ENCODE peak calls at places on chromosomes 2 and 18, in six cellular contexts. W, Y, H, B, Z and Q are unnamed samples.

GRCh38 chr2:182554950-182555349 is 128.1 kb upstream of the PDE1A start:
- DNase-seq in Y (no peak), B (no peak), W (no peak), Z (no peak), H (no peak), Q (no peak)

GRCh38 chr2:240643811-240644150 is 18.5 kb downstream of the GPR35 start:
- DNase-seq in W (no peak), Y (no peak), H (no peak), B (no peak), Z (no peak), Q (no peak)

GRCh38 chr2:122148128-122148792 is 392.8 kb downstream of the TSN start:
- DNase-seq in W (no peak), Z (no peak), H (no peak), B (no peak), Y (no peak), Q (no peak)

GRCh38 chr18:26579941-26580618 is 31.7 kb upstream of the KCTD1 start:
- DNase-seq in W (no peak), B (no peak), Y (no peak), H (no peak), Z (no peak), Q (no peak)

GRCh38 chr2:56009758-56010534 is 86.4 kb upstream of the EFEMP1 start:
- DNase-seq in Y (no peak), H (no peak), B (peak; percentile 70), W (no peak), Z (peak; percentile 65), Q (no peak)

GRCh38 chr2:112939425-112939824 is 28.5 kb downstream of the IL37 start:
- DNase-seq in B (no peak), Z (no peak), W (no peak), H (no peak), Y (no peak), Q (no peak)

GRCh38 chr18:42255908-42256765 is 301.1 kb downstream of the PIK3C3 start:
- DNase-seq in Y (no peak), Z (no peak), B (no peak), W (no peak), H (no peak), Q (no peak)

GRCh38 chr2:237495521-237496117 is 8.6 kb downstream of the MLPH start:
- DNase-seq in B (no peak), W (no peak), Z (no peak), Y (no peak), H (no peak), Q (no peak)

GRCh38 chr2:26621469-26622199 is 19.5 kb downstream of the CIB4 start:
- DNase-seq in W (no peak), B (peak; percentile 22), H (peak; percentile 6), Y (no peak), Z (peak; percentile 68), Q (no peak)

GRCh38 chr18:60090170-60090569 is 190.4 kb downstream of the PMAIP1 start:
- DNase-seq in B (no peak), Y (no peak), Z (no peak), H (no peak), W (no peak), Q (no peak)

GRCh38 chr2:26560892-26561291 is 80.3 kb downstream of the CIB4 start:
- DNase-seq in Z (no peak), B (no peak), Y (no peak), H (no peak), W (no peak), Q (no peak)

DNA sequence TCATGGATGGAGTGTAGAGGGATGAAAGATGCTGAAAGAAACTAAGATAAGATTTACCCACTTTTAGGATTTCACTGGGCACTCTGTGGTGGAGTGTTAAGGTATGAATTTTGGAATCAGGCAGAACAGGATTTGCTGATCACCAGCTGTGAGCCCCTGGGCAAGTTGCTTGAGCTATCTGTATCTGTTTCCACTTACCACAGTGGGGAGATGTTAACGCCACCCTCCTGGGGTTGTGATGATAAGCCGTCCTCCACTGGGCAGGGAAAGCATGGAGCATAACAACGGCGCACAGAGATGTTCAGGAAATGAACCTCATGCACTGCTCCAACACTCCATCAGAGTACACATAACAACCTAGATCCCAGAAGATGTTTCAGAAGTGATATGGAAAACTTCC is 160.6 kb downstream of the MTCL1 start:
- DNase-seq in H (no peak), Z (no peak), Y (no peak), B (no peak), W (no peak), Q (peak; percentile 18)
- H2AK5ac ChIP-seq in H (no peak overlapping the region), Z (no peak overlapping the region), Y (no peak overlapping the region), B (no peak overlapping the region), W (no peak overlapping the region), Q (no peak overlapping the region)

GRCh38 chr2:210478661-210479060 is 2.1 kb upstream of the LANCL1 start:
- DNase-seq in Y (no peak), H (no peak), B (no peak), W (no peak), Z (no peak), Q (no peak)

GRCh38 chr2:210475726-210476125 is 833 bp downstream of the LANCL1 start:
- DNase-seq in Z (no peak), H (no peak), Y (no peak), B (no peak), W (no peak), Q (no peak)

GRCh38 chr2:210480079-210480478 is 3.5 kb upstream of the LANCL1 start:
- DNase-seq in B (no peak), H (no peak), Z (no peak), W (no peak), Y (no peak), Q (no peak)

GRCh38 chr2:210476194-210477128 is at the start of gene LANCL1:
- DNase-seq in Z (peak; percentile 92), B (peak; percentile 81), Y (peak; percentile 76), W (peak; percentile 90), H (peak; percentile 86), Q (peak; percentile 90)

GRCh38 chr2:210477496-210477895 is 937 bp upstream of the LANCL1 start:
- DNase-seq in W (peak; percentile 56), Y (no peak), B (peak; percentile 64), H (peak; percentile 52), Z (peak; percentile 79), Q (no peak)
- H3K14ac ChIP-seq in W (no peak overlapping the region), Y (no peak overlapping the region), B (peak overlapping the region; percentile 48), H (no peak overlapping the region), Z (no peak overlapping the region), Q (no peak overlapping the region)

GRCh38 chr2:31337197-31337596 is 77.3 kb downstream of the XDH start:
- DNase-seq in B (peak; percentile 64), W (no peak), Z (no peak), H (no peak), Y (no peak), Q (no peak)

GRCh38 chr2:31335921-31336570 is 78.5 kb downstream of the XDH start:
- DNase-seq in B (peak; percentile 86), W (no peak), Y (no peak), Z (peak; percentile 38), H (peak; percentile 26), Q (no peak)

GRCh38 chr2:31337860-31338259 is 76.7 kb downstream of the XDH start:
- DNase-seq in Y (no peak), W (no peak), B (peak; percentile 94), H (no peak), Z (peak; percentile 53), Q (no peak)

GRCh38 chr2:31341351-31341750 is 73.2 kb downstream of the XDH start:
- DNase-seq in W (no peak), Z (no peak), B (peak; percentile 21), Y (no peak), H (no peak), Q (no peak)

DNA sequence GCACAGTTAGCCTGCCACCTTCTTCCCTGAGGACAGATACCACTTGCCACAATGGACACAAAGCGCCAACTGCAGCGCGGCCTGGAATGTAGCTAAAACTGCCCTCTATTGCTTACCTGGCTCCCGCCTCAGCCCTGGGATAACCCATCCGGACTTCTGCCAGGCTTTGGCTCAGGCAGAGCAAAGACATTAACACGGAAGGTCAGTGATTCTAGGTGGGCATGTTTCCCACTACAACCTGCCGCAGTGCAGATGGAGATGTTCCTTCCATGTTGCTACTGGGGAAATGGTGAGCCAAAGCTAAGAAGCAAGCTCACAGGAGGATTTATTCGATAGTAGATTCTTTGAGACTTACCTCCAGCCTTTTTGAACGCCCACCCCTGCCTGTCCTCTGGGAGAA is 74.8 kb downstream of the XDH start:
- DNase-seq in Z (no peak), W (no peak), Y (no peak), H (no peak), B (no peak), Q (no peak)
- H2AK5ac ChIP-seq in Z (no peak overlapping the region), W (no peak overlapping the region), Y (no peak overlapping the region), H (no peak overlapping the region), B (peak overlapping the region; percentile 24), Q (no peak overlapping the region)

GRCh38 chr2:102376052-102376591 is 20.5 kb downstream of the IL18R1 start:
- DNase-seq in B (peak; percentile 44), W (no peak), H (no peak), Y (no peak), Z (no peak), Q (no peak)
- H3K14ac ChIP-seq in B (peak overlapping the region; percentile 18), W (no peak overlapping the region), H (no peak overlapping the region), Y (no peak overlapping the region), Z (no peak overlapping the region), Q (no peak overlapping the region)

GRCh38 chr2:174840436-174840835 is 76.2 kb upstream of the CHRNA1 start:
- DNase-seq in Y (no peak), W (no peak), B (peak; percentile 82), H (no peak), Z (peak; percentile 81), Q (no peak)

GRCh38 chr2:174844295-174844708 is 80.0 kb upstream of the CHRNA1 start:
- DNase-seq in Z (no peak), B (no peak), H (no peak), W (no peak), Y (no peak), Q (no peak)

GRCh38 chr2:174842496-174842895 is 78.2 kb upstream of the CHRNA1 start:
- DNase-seq in Y (no peak), Z (no peak), B (no peak), W (no peak), H (no peak), Q (no peak)

GRCh38 chr2:174839672-174840071 is 75.4 kb upstream of the CHRNA1 start:
- DNase-seq in Z (no peak), B (no peak), Y (no peak), H (no peak), W (no peak), Q (no peak)

GRCh38 chr2:174841931-174842330 is 77.7 kb upstream of the CHRNA1 start:
- DNase-seq in Y (no peak), B (no peak), W (no peak), Z (no peak), H (no peak), Q (no peak)
- H2AK5ac ChIP-seq in Y (no peak overlapping the region), B (peak overlapping the region; percentile 50), W (no peak overlapping the region), Z (no peak overlapping the region), H (no peak overlapping the region), Q (no peak overlapping the region)